ENCODE peak calls at places on chromosomes 7 and 10, in four cellular contexts. One of them, this sample, is unnamed.

GRCh38 chr10:121337356-121337936 is 260.8 kb downstream of the FGFR2 start:
- DNase-seq in colonic mucosa: no peak
- DNase-seq in uterus: no peak
- DNase-seq in body of pancreas: no peak
- DNase-seq in this sample: no peak

GRCh38 chr7:95794917-95795515 is 22.7 kb downstream of the DYNC1I1 start:
- DNase-seq in uterus: no peak
- DNase-seq in body of pancreas: no peak
- DNase-seq in colonic mucosa: no peak
- DNase-seq in this sample: no peak

GRCh38 chr7:16028103-16028502 is 341.6 kb upstream of the MEOX2 start:
- DNase-seq in body of pancreas: no peak
- DNase-seq in uterus: no peak
- DNase-seq in colonic mucosa: no peak
- DNase-seq in this sample: no peak

GRCh38 chr7:91945476-91945875 is 4.8 kb downstream of the AKAP9 start:
- DNase-seq in uterus: no peak
- DNase-seq in body of pancreas: no peak
- DNase-seq in colonic mucosa: no peak
- DNase-seq in this sample: no peak

GRCh38 chr10:51937736-51938135 is 238.3 kb upstream of the CSTF2T start:
- DNase-seq in body of pancreas: no peak
- DNase-seq in colonic mucosa: no peak
- DNase-seq in uterus: no peak
- DNase-seq in this sample: no peak

GRCh38 chr7:80826520-80827237 is 92.2 kb downstream of the SEMA3C start:
- DNase-seq in body of pancreas: no peak
- DNase-seq in colonic mucosa: no peak
- DNase-seq in uterus: no peak
- DNase-seq in this sample: peak

GRCh38 chr7:17680943-17681351 is 259.3 kb downstream of the SNX13 start:
- DNase-seq in body of pancreas: no peak
- DNase-seq in colonic mucosa: no peak
- DNase-seq in uterus: no peak
- DNase-seq in this sample: no peak

GRCh38 chr7:28005075-28005847 is 175.3 kb downstream of the JAZF1 start:
- DNase-seq in body of pancreas: no peak
- DNase-seq in colonic mucosa: no peak
- DNase-seq in uterus: no peak
- DNase-seq in this sample: no peak

GRCh38 chr7:30005511-30005910 is 15.9 kb upstream of the SCRN1 start:
- DNase-seq in colonic mucosa: no peak
- DNase-seq in body of pancreas: no peak
- DNase-seq in uterus: no peak
- DNase-seq in this sample: no peak

GRCh38 chr10:121862624-121863023 is 65.2 kb downstream of the ATE1 start:
- DNase-seq in colonic mucosa: no peak
- DNase-seq in uterus: no peak
- DNase-seq in body of pancreas: no peak
- DNase-seq in this sample: no peak

GRCh38 chr7:455110-455928 is 64.3 kb downstream of the PDGFA start:
- DNase-seq in body of pancreas: peak
- DNase-seq in uterus: peak
- DNase-seq in colonic mucosa: no peak
- DNase-seq in this sample: peak

GRCh38 chr7:73885433-73885974 is 24.5 kb downstream of the TMEM270 start:
- DNase-seq in colonic mucosa: no peak
- DNase-seq in body of pancreas: no peak
- DNase-seq in uterus: no peak
- DNase-seq in this sample: no peak

GRCh38 chr7:140640060-140640611 is 477 bp downstream of the DENND2A start:
- DNase-seq in uterus: peak
- DNase-seq in colonic mucosa: no peak
- DNase-seq in body of pancreas: peak
- DNase-seq in this sample: peak

GRCh38 chr7:18475488-18475887 is 20.1 kb upstream of the HDAC9 start:
- DNase-seq in body of pancreas: no peak
- DNase-seq in uterus: no peak
- DNase-seq in colonic mucosa: no peak
- DNase-seq in this sample: no peak

GRCh38 chr10:34161948-34162347 is 653.1 kb downstream of the PARD3 start:
- DNase-seq in colonic mucosa: no peak
- DNase-seq in body of pancreas: no peak
- DNase-seq in uterus: no peak
- DNase-seq in this sample: no peak

GRCh38 chr7:18513343-18513742 is 17.8 kb downstream of the HDAC9 start:
- DNase-seq in colonic mucosa: no peak
- DNase-seq in uterus: no peak
- DNase-seq in body of pancreas: no peak
- DNase-seq in this sample: no peak

GRCh38 chr7:40659231-40659630 is 524.4 kb downstream of the SUGCT start:
- DNase-seq in uterus: no peak
- DNase-seq in colonic mucosa: no peak
- DNase-seq in body of pancreas: no peak
- DNase-seq in this sample: no peak

GRCh38 chr7:40655426-40655825 is 520.6 kb downstream of the SUGCT start:
- DNase-seq in colonic mucosa: no peak
- DNase-seq in uterus: no peak
- DNase-seq in body of pancreas: no peak
- DNase-seq in this sample: no peak

GRCh38 chr7:40654171-40654570 is 519.4 kb downstream of the SUGCT start:
- DNase-seq in uterus: no peak
- DNase-seq in colonic mucosa: no peak
- DNase-seq in body of pancreas: no peak
- DNase-seq in this sample: no peak

GRCh38 chr7:40656349-40656748 is 521.5 kb downstream of the SUGCT start:
- DNase-seq in uterus: no peak
- DNase-seq in colonic mucosa: no peak
- DNase-seq in body of pancreas: no peak
- DNase-seq in this sample: no peak

DNA sequence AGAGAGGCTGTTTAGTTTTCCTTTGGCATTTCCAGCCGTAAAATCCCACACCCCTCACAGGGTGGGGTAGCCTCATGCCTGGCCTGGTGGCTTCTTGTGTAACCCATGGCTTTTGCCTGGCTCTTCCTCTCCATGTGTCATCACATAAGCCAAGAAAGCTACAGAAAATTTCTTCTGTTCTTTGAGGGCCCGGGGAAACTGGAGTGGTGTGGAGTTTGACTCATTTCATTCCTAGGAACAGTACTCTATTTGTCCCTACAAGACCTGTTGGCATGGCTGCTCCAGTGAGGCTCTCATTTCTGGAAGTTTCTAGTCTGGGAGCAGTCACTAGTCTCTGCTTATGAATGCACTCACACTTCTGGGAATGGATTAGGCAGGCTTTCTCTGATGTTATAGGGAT is 523.9 kb downstream of the SUGCT start:
- DNase-seq in body of pancreas: no peak
- DNase-seq in colonic mucosa: no peak
- DNase-seq in uterus: no peak
- DNase-seq in this sample: no peak
- H3K27ac ChIP-seq in body of pancreas: no peak
- H3K27ac ChIP-seq in colonic mucosa: no peak
- H3K27ac ChIP-seq in uterus: no peak
- H3K27ac ChIP-seq in this sample: no peak

GRCh38 chr10:116691079-116691398 is 51.3 kb downstream of the HSPA12A start:
- DNase-seq in body of pancreas: no peak
- DNase-seq in uterus: peak
- DNase-seq in colonic mucosa: no peak
- DNase-seq in this sample: no peak

GRCh38 chr10:116691544-116692126 is 50.7 kb downstream of the HSPA12A start:
- DNase-seq in uterus: peak
- DNase-seq in colonic mucosa: no peak
- DNase-seq in body of pancreas: peak
- DNase-seq in this sample: no peak

GRCh38 chr10:116689744-116690143 is 52.6 kb downstream of the HSPA12A start:
- DNase-seq in body of pancreas: no peak
- DNase-seq in colonic mucosa: no peak
- DNase-seq in uterus: no peak
- DNase-seq in this sample: no peak

GRCh38 chr10:116689096-116689495 is 53.3 kb downstream of the HSPA12A start:
- DNase-seq in uterus: no peak
- DNase-seq in colonic mucosa: no peak
- DNase-seq in body of pancreas: no peak
- DNase-seq in this sample: no peak

GRCh38 chr10:116690356-116691078 is 51.8 kb downstream of the HSPA12A start:
- DNase-seq in uterus: peak
- DNase-seq in colonic mucosa: no peak
- DNase-seq in body of pancreas: peak
- DNase-seq in this sample: no peak
- TF ChIP-seq CTCF in uterus: peak
- TF ChIP-seq CTCF in colonic mucosa: no peak
- TF ChIP-seq CTCF in body of pancreas: peak
- TF ChIP-seq CTCF in this sample: peak

GRCh38 chr7:55006499-55006898 is 12.3 kb upstream of the EGFR start:
- DNase-seq in body of pancreas: no peak
- DNase-seq in colonic mucosa: no peak
- DNase-seq in uterus: no peak
- DNase-seq in this sample: no peak
- H3K27ac ChIP-seq in body of pancreas: no peak
- H3K27ac ChIP-seq in colonic mucosa: no peak
- H3K27ac ChIP-seq in uterus: no peak
- H3K27ac ChIP-seq in this sample: no peak

DNA sequence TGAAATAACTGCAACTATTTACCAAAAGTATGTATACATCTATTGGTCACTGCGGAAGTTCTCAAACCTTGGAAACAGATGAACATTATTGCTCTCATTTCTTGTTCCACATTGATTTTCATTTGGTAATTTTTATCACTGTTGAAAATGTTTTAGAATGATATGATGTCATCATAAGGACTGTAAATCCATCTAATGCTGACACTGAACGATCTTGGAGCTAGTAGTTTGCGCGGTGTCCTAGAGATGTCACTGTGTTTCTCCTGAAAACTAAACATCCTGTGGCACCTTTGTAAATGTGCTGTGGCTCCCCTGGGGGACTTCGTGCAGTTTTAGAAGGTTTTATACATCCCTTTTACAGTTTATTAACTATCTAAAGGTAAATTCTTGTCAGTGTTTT is 73.5 kb downstream of the DNAJB9 start:
- DNase-seq in uterus: no peak
- DNase-seq in body of pancreas: no peak
- DNase-seq in colonic mucosa: no peak
- DNase-seq in this sample: no peak
- TF ChIP-seq CTCF in uterus: no peak
- TF ChIP-seq CTCF in body of pancreas: no peak
- TF ChIP-seq CTCF in colonic mucosa: no peak
- TF ChIP-seq CTCF in this sample: no peak

DNA sequence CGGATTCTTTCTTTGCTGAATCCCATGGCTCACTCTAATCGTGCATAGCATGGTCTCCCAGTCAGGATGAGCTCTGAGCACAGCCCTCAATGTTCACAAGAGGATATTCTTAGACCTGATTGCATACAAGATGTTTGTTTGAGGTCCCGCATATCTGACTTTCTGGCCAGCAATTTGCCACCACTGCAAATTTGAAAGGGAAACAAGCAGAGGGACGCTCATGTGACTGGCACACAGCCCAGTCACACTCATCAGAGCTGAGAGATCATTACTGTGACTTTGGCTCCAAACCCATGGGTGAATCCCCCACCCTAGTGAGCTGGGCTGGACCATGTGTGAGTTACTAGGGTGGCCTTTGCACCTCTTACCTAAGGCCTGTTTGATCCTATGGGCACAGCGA is 9.9 kb downstream of the TAS2R41 start:
- DNase-seq in uterus: peak
- DNase-seq in colonic mucosa: peak
- DNase-seq in body of pancreas: peak
- DNase-seq in this sample: no peak
- H3K27ac ChIP-seq in uterus: no peak
- H3K27ac ChIP-seq in colonic mucosa: peak
- H3K27ac ChIP-seq in body of pancreas: no peak
- H3K27ac ChIP-seq in this sample: no peak

This sample was measured in RWPE1.